ENCODE peak calls at places on chromosomes 16 and 17, in seven cellular contexts. D is upper lobe of right lung, V is fibroblast of lung, W is left ventricle myocardium inferior, P is sigmoid colon, B is Peyer's patch, X is uterus. F is an unnamed sample.

GRCh38 chr17:57215317-57215716 is 41.0 kb upstream of the MSI2 start:
- DNase-seq in B (no peak), P (no peak), D (no peak), V (peak; percentile 36), W (no peak), X (peak; percentile 23), F (no peak)

GRCh38 chr16:12381662-12382061 is 405.1 kb downstream of the SNX29 start:
- DNase-seq in D (no peak), W (no peak), P (no peak), B (no peak), V (no peak), X (no peak), F (no peak)

GRCh38 chr17:61457226-61457983 is 5.2 kb downstream of the TBX4 start:
- DNase-seq in W (no peak), V (no peak), P (peak; percentile 56), B (no peak), X (no peak), D (peak; percentile 61), F (no peak)

GRCh38 chr16:1310832-1311200 is 1.4 kb downstream of the UBE2I start:
- DNase-seq in P (no peak), B (peak; percentile 51), D (no peak), W (no peak), X (no peak), V (no peak), F (peak; percentile 46)

GRCh38 chr16:30949655-30950515 is 1.0 kb downstream of the ORAI3 start:
- DNase-seq in D (peak; percentile 83), B (peak; percentile 71), X (peak; percentile 81), W (peak; percentile 87), P (peak; percentile 95), V (peak; percentile 94), F (peak; percentile 98)

GRCh38 chr17:37752482-37752881 is 7.6 kb upstream of the HNF1B start:
- DNase-seq in X (no peak), D (no peak), W (no peak), B (no peak), P (no peak), V (no peak), F (no peak)

GRCh38 chr17:43645765-43646481 is 15.8 kb downstream of the MEOX1 start:
- DNase-seq in D (peak; percentile 84), V (peak; percentile 30), W (peak; percentile 80), X (peak; percentile 70), P (peak; percentile 88), B (no peak), F (no peak)

GRCh38 chr17:1169471-1169908 is 10.3 kb downstream of the ABR start:
- DNase-seq in X (no peak), B (no peak), D (no peak), W (no peak), P (no peak), V (no peak), F (no peak)

GRCh38 chr16:57996406-57997175 is 3.9 kb downstream of the ZNF319 start:
- DNase-seq in V (no peak), W (no peak), X (no peak), P (no peak), B (no peak), D (peak; percentile 55), F (no peak)

GRCh38 chr17:7315570-7316243 is 547 bp upstream of the GPS2 start:
- DNase-seq in D (peak; percentile 75), V (no peak), X (no peak), B (no peak), P (peak; percentile 73), W (no peak), F (no peak)

GRCh38 chr17:8552582-8553320 is 77.8 kb downstream of the MYH10 start:
- DNase-seq in P (no peak), X (no peak), D (no peak), W (no peak), V (no peak), B (no peak), F (no peak)

GRCh38 chr17:57484826-57485565 is 228.7 kb downstream of the MSI2 start:
- DNase-seq in V (no peak), D (no peak), B (no peak), X (no peak), W (no peak), P (no peak), F (no peak)

GRCh38 chr17:76553163-76553908 is 13.5 kb downstream of the PRCD start:
- DNase-seq in B (no peak), V (no peak), W (no peak), X (no peak), P (no peak), D (no peak), F (no peak)
- H3K4me1 ChIP-seq in B (peaks cover 11% of the 10 kb centered on the region), V (peaks cover 3% of the 10 kb centered on the region), W (peaks cover 47% of the 10 kb centered on the region), X (no peaks in the 10 kb centered on the region), P (peaks cover 11% of the 10 kb centered on the region), D (peaks cover 26% of the 10 kb centered on the region), F (peaks cover 4% of the 10 kb centered on the region)

GRCh38 chr16:23944381-23944780 is 108.6 kb downstream of the PRKCB start:
- DNase-seq in W (no peak), V (no peak), D (no peak), X (no peak), B (no peak), P (no peak), F (no peak)
- TF ChIP-seq CTCF in W (no peak), V (no peak), D (no peak), X (no peak), B (no peak), P (no peak), F (no peak)

GRCh38 chr17:40325156-40326013 is 16.4 kb downstream of the RARA start:
- DNase-seq in D (no peak), W (peak; percentile 14), B (no peak), P (no peak), V (no peak), X (no peak), F (no peak)

GRCh38 chr17:40321502-40322416 is 12.8 kb downstream of the RARA start:
- DNase-seq in X (no peak), V (no peak), P (peak; percentile 84), W (peak; percentile 79), D (peak; percentile 80), B (no peak), F (peak; percentile 54)

GRCh38 chr17:40322417-40323315 is 13.7 kb downstream of the RARA start:
- DNase-seq in D (peak; percentile 89), W (peak; percentile 74), P (peak; percentile 87), V (peak; percentile 78), X (peak; percentile 77), B (peak; percentile 93), F (peak; percentile 77)

GRCh38 chr17:40323731-40324650 is 15.0 kb downstream of the RARA start:
- DNase-seq in P (peak; percentile 83), X (peak; percentile 88), V (peak; percentile 71), B (no peak), W (peak; percentile 73), D (no peak), F (peak; percentile 66)

GRCh38 chr17:40323317-40323716 is 14.3 kb downstream of the RARA start:
- DNase-seq in P (no peak), D (no peak), B (no peak), V (no peak), X (no peak), W (no peak), F (peak; percentile 58)
- H3K4me1 ChIP-seq in P (peaks cover 99% of the 10 kb centered on the region), D (peaks cover 82% of the 10 kb centered on the region), B (peaks cover 96% of the 10 kb centered on the region), V (peaks cover 69% of the 10 kb centered on the region), X (peaks cover 14% of the 10 kb centered on the region), W (peaks cover 100% of the 10 kb centered on the region), F (peaks cover 5% of the 10 kb centered on the region)

GRCh38 chr16:60907645-60908044 is 1128.6 kb downstream of the CDH8 start:
- DNase-seq in V (no peak), W (no peak), D (no peak), P (no peak), X (no peak), B (no peak), F (no peak)
- TF ChIP-seq CTCF in V (no peak), W (peak; percentile 47), D (no peak), P (no peak), X (no peak), B (no peak), F (no peak)

GRCh38 chr16:48619547-48619946 is 9.6 kb upstream of the N4BP1 start:
- DNase-seq in P (peak; percentile 35), D (no peak), X (no peak), V (no peak), W (no peak), B (no peak), F (no peak)
- H3K4me1 ChIP-seq in P (peaks cover 28% of the 10 kb centered on the region), D (peaks cover 43% of the 10 kb centered on the region), X (no peaks in the 10 kb centered on the region), V (peaks cover 2% of the 10 kb centered on the region), W (peaks cover 77% of the 10 kb centered on the region), B (peaks cover 22% of the 10 kb centered on the region), F (no peaks in the 10 kb centered on the region)

GRCh38 chr16:19980866-19981265 is 92.8 kb downstream of the GPR139 start:
- DNase-seq in B (no peak), X (no peak), W (no peak), D (no peak), V (no peak), P (no peak), F (no peak)
- TF ChIP-seq CTCF in B (no peak), X (no peak), W (no peak), D (peak; percentile 24), V (peak; percentile 22), P (no peak), F (peak; percentile 16)

GRCh38 chr16:89326721-89327120 is 109.2 kb downstream of the ZNF778 start:
- DNase-seq in P (no peak), W (no peak), D (peak; percentile 54), X (no peak), V (no peak), B (no peak), F (no peak)

GRCh38 chr16:89331371-89332109 is 114.0 kb downstream of the ZNF778 start:
- DNase-seq in D (peak; percentile 26), W (no peak), X (no peak), P (peak; percentile 50), B (no peak), V (no peak), F (peak; percentile 14)

GRCh38 chr16:89332248-89333245 is 115.0 kb downstream of the ZNF778 start:
- DNase-seq in D (peak; percentile 35), W (no peak), P (peak; percentile 40), B (no peak), X (no peak), V (no peak), F (peak; percentile 14)

GRCh38 chr16:89334050-89334449 is 116.5 kb downstream of the ZNF778 start:
- DNase-seq in P (no peak), D (no peak), B (no peak), W (no peak), X (no peak), V (no peak), F (no peak)

DNA sequence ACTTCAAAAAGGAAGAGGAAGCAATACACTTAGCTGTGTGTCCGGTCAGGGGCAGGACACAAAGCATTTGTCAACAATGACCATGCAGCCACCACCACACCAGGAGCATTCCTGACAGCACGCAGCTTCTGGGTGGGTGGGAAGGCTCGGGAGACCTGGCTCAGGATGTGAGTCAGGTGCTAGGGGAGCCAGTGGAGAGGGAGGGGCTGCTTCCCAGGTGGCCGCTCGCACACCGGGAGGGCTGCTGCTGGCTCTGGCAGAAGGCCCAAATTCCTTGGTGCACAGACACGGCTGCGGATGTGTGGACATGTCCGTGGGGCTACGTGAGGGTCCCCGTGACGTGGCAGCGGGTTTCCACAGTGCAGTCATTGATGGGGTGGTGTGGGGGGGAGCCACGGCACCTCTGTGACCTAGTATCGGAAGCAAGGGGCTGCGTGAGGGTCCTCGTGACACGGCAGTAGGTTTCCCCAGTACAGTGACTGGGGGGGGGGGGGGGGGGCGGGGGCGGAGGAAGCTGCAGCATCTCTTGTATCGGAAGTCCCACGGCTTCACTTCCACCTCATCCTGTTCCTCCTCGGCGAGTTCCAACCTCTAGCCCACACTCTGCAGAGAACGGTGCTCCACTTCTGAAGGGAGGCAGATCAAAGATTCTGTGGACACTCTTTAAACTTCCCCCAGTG is 112.8 kb downstream of the ZNF778 start:
- DNase-seq in V (no peak), X (no peak), P (no peak), B (no peak), D (peak; percentile 70), W (peak; percentile 43), F (peak; percentile 58)
- H3K4me1 ChIP-seq in V (peaks cover 49% of the 10 kb centered on the region), X (peaks cover 15% of the 10 kb centered on the region), P (peaks cover 57% of the 10 kb centered on the region), B (peaks cover 42% of the 10 kb centered on the region), D (peaks cover 64% of the 10 kb centered on the region), W (peaks cover 91% of the 10 kb centered on the region), F (no peaks in the 10 kb centered on the region)